ENCODE peak calls at places on chromosomes 13 and 19, in four cellular contexts. One of them, this sample, is unnamed.

GRCh38 chr13:36088463-36088862 is 42.7 kb downstream of the DCLK1 start:
- DNase-seq in dorsolateral prefrontal cortex: peak; percentile 28
- DNase-seq in cardiac fibroblast: no peak
- DNase-seq in stimulated activated CD4-positive, alpha-beta T cell treated with anti-CD3 and anti-CD28 coated beads, Interleukin-1b, Interleukin-23, amount 100 ng/mL, for 24 hours: no peak
- DNase-seq in this sample: no peak

GRCh38 chr13:84630486-84630885 is 748.2 kb upstream of the SLITRK1 start:
- DNase-seq in dorsolateral prefrontal cortex: no peak
- DNase-seq in cardiac fibroblast: no peak
- DNase-seq in stimulated activated CD4-positive, alpha-beta T cell treated with anti-CD3 and anti-CD28 coated beads, Interleukin-1b, Interleukin-23, amount 100 ng/mL, for 24 hours: no peak
- DNase-seq in this sample: no peak

GRCh38 chr19:38894968-38895367 is 4.5 kb downstream of the SIRT2 start:
- DNase-seq in dorsolateral prefrontal cortex: no peak
- DNase-seq in cardiac fibroblast: no peak
- DNase-seq in stimulated activated CD4-positive, alpha-beta T cell treated with anti-CD3 and anti-CD28 coated beads, Interleukin-1b, Interleukin-23, amount 100 ng/mL, for 24 hours: no peak
- DNase-seq in this sample: no peak

GRCh38 chr13:48750588-48751383 is 97.1 kb downstream of the CYSLTR2 start:
- DNase-seq in dorsolateral prefrontal cortex: no peak
- DNase-seq in cardiac fibroblast: peak; percentile 84
- DNase-seq in stimulated activated CD4-positive, alpha-beta T cell treated with anti-CD3 and anti-CD28 coated beads, Interleukin-1b, Interleukin-23, amount 100 ng/mL, for 24 hours: no peak
- DNase-seq in this sample: no peak

GRCh38 chr19:52428937-52429336 is at the start of gene ZNF534:
- DNase-seq in dorsolateral prefrontal cortex: no peak
- DNase-seq in cardiac fibroblast: no peak
- DNase-seq in stimulated activated CD4-positive, alpha-beta T cell treated with anti-CD3 and anti-CD28 coated beads, Interleukin-1b, Interleukin-23, amount 100 ng/mL, for 24 hours: no peak
- DNase-seq in this sample: no peak

GRCh38 chr13:86585826-86586225 is 786.6 kb upstream of the SLITRK6 start:
- DNase-seq in dorsolateral prefrontal cortex: no peak
- DNase-seq in cardiac fibroblast: peak; percentile 89
- DNase-seq in stimulated activated CD4-positive, alpha-beta T cell treated with anti-CD3 and anti-CD28 coated beads, Interleukin-1b, Interleukin-23, amount 100 ng/mL, for 24 hours: no peak
- DNase-seq in this sample: no peak

GRCh38 chr19:57653689-57654088 is 15.0 kb upstream of the ZSCAN4 start:
- DNase-seq in dorsolateral prefrontal cortex: no peak
- DNase-seq in cardiac fibroblast: no peak
- DNase-seq in stimulated activated CD4-positive, alpha-beta T cell treated with anti-CD3 and anti-CD28 coated beads, Interleukin-1b, Interleukin-23, amount 100 ng/mL, for 24 hours: no peak
- DNase-seq in this sample: no peak

GRCh38 chr13:49454388-49455015 is 10.4 kb downstream of the SETDB2 start:
- DNase-seq in dorsolateral prefrontal cortex: no peak
- DNase-seq in cardiac fibroblast: peak; percentile 12
- DNase-seq in stimulated activated CD4-positive, alpha-beta T cell treated with anti-CD3 and anti-CD28 coated beads, Interleukin-1b, Interleukin-23, amount 100 ng/mL, for 24 hours: no peak
- DNase-seq in this sample: no peak

GRCh38 chr13:43258771-43259170 is 235.4 kb downstream of the DNAJC15 start:
- DNase-seq in dorsolateral prefrontal cortex: no peak
- DNase-seq in cardiac fibroblast: no peak
- DNase-seq in stimulated activated CD4-positive, alpha-beta T cell treated with anti-CD3 and anti-CD28 coated beads, Interleukin-1b, Interleukin-23, amount 100 ng/mL, for 24 hours: no peak
- DNase-seq in this sample: no peak

GRCh38 chr19:3450796-3451411 is 29.4 kb downstream of the SMIM24 start:
- DNase-seq in dorsolateral prefrontal cortex: peak; percentile 53
- DNase-seq in cardiac fibroblast: peak; percentile 99
- DNase-seq in stimulated activated CD4-positive, alpha-beta T cell treated with anti-CD3 and anti-CD28 coated beads, Interleukin-1b, Interleukin-23, amount 100 ng/mL, for 24 hours: no peak
- DNase-seq in this sample: peak; percentile 91

GRCh38 chr19:34428549-34429285 is 536 bp downstream of the UBA2 start:
- DNase-seq in dorsolateral prefrontal cortex: peak; percentile 53
- DNase-seq in cardiac fibroblast: peak; percentile 37
- DNase-seq in stimulated activated CD4-positive, alpha-beta T cell treated with anti-CD3 and anti-CD28 coated beads, Interleukin-1b, Interleukin-23, amount 100 ng/mL, for 24 hours: peak; percentile 2
- DNase-seq in this sample: no peak

GRCh38 chr13:43676320-43676719 is 110.5 kb downstream of the ENOX1 start:
- DNase-seq in dorsolateral prefrontal cortex: no peak
- DNase-seq in cardiac fibroblast: no peak
- DNase-seq in stimulated activated CD4-positive, alpha-beta T cell treated with anti-CD3 and anti-CD28 coated beads, Interleukin-1b, Interleukin-23, amount 100 ng/mL, for 24 hours: no peak
- DNase-seq in this sample: no peak

GRCh38 chr19:16821081-16821480 is 8.1 kb upstream of the SIN3B start:
- DNase-seq in dorsolateral prefrontal cortex: no peak
- DNase-seq in cardiac fibroblast: no peak
- DNase-seq in stimulated activated CD4-positive, alpha-beta T cell treated with anti-CD3 and anti-CD28 coated beads, Interleukin-1b, Interleukin-23, amount 100 ng/mL, for 24 hours: no peak
- DNase-seq in this sample: no peak

GRCh38 chr19:54465367-54466109 is 2.0 kb upstream of the LENG9 start:
- DNase-seq in dorsolateral prefrontal cortex: no peak
- DNase-seq in cardiac fibroblast: no peak
- DNase-seq in stimulated activated CD4-positive, alpha-beta T cell treated with anti-CD3 and anti-CD28 coated beads, Interleukin-1b, Interleukin-23, amount 100 ng/mL, for 24 hours: no peak
- DNase-seq in this sample: no peak

GRCh38 chr13:98781905-98782304 is 29.4 kb upstream of the SLC15A1 start:
- DNase-seq in dorsolateral prefrontal cortex: no peak
- DNase-seq in cardiac fibroblast: no peak
- DNase-seq in stimulated activated CD4-positive, alpha-beta T cell treated with anti-CD3 and anti-CD28 coated beads, Interleukin-1b, Interleukin-23, amount 100 ng/mL, for 24 hours: no peak
- DNase-seq in this sample: no peak

GRCh38 chr13:103430368-103430767 is 364.2 kb upstream of the SLC10A2 start:
- DNase-seq in dorsolateral prefrontal cortex: no peak
- DNase-seq in cardiac fibroblast: no peak
- DNase-seq in stimulated activated CD4-positive, alpha-beta T cell treated with anti-CD3 and anti-CD28 coated beads, Interleukin-1b, Interleukin-23, amount 100 ng/mL, for 24 hours: no peak
- DNase-seq in this sample: no peak

GRCh38 chr13:57874530-57874929 is 243.0 kb downstream of the PCDH17 start:
- DNase-seq in dorsolateral prefrontal cortex: no peak
- DNase-seq in cardiac fibroblast: no peak
- DNase-seq in stimulated activated CD4-positive, alpha-beta T cell treated with anti-CD3 and anti-CD28 coated beads, Interleukin-1b, Interleukin-23, amount 100 ng/mL, for 24 hours: no peak
- DNase-seq in this sample: no peak

GRCh38 chr19:38015216-38015615 is 108.2 kb downstream of the SIPA1L3 start:
- DNase-seq in dorsolateral prefrontal cortex: no peak
- DNase-seq in cardiac fibroblast: no peak
- DNase-seq in stimulated activated CD4-positive, alpha-beta T cell treated with anti-CD3 and anti-CD28 coated beads, Interleukin-1b, Interleukin-23, amount 100 ng/mL, for 24 hours: no peak
- DNase-seq in this sample: no peak

GRCh38 chr13:99311748-99312492 is 4.7 kb upstream of the GPR183 start:
- DNase-seq in dorsolateral prefrontal cortex: no peak
- DNase-seq in cardiac fibroblast: no peak
- DNase-seq in stimulated activated CD4-positive, alpha-beta T cell treated with anti-CD3 and anti-CD28 coated beads, Interleukin-1b, Interleukin-23, amount 100 ng/mL, for 24 hours: no peak
- DNase-seq in this sample: no peak

GRCh38 chr19:55490478-55491436 is 2.5 kb downstream of the SSC5D start:
- DNase-seq in dorsolateral prefrontal cortex: no peak
- DNase-seq in cardiac fibroblast: peak; percentile 36
- DNase-seq in stimulated activated CD4-positive, alpha-beta T cell treated with anti-CD3 and anti-CD28 coated beads, Interleukin-1b, Interleukin-23, amount 100 ng/mL, for 24 hours: no peak
- DNase-seq in this sample: no peak

GRCh38 chr19:8585894-8586750 is 8.9 kb upstream of the MYO1F start:
- DNase-seq in dorsolateral prefrontal cortex: no peak
- DNase-seq in cardiac fibroblast: peak; percentile 34
- DNase-seq in stimulated activated CD4-positive, alpha-beta T cell treated with anti-CD3 and anti-CD28 coated beads, Interleukin-1b, Interleukin-23, amount 100 ng/mL, for 24 hours: peak; percentile 37
- DNase-seq in this sample: no peak

GRCh38 chr13:67619987-67620386 is 389.9 kb upstream of the PCDH9 start:
- DNase-seq in dorsolateral prefrontal cortex: no peak
- DNase-seq in cardiac fibroblast: no peak
- DNase-seq in stimulated activated CD4-positive, alpha-beta T cell treated with anti-CD3 and anti-CD28 coated beads, Interleukin-1b, Interleukin-23, amount 100 ng/mL, for 24 hours: no peak
- DNase-seq in this sample: no peak

GRCh38 chr13:73059460-73060250 is 850 bp downstream of the KLF5 start:
- DNase-seq in dorsolateral prefrontal cortex: peak; percentile 20
- DNase-seq in cardiac fibroblast: no peak
- DNase-seq in stimulated activated CD4-positive, alpha-beta T cell treated with anti-CD3 and anti-CD28 coated beads, Interleukin-1b, Interleukin-23, amount 100 ng/mL, for 24 hours: no peak
- DNase-seq in this sample: no peak

GRCh38 chr13:111062305-111062704 is 52.8 kb upstream of the ARHGEF7 start:
- DNase-seq in dorsolateral prefrontal cortex: no peak
- DNase-seq in cardiac fibroblast: no peak
- DNase-seq in stimulated activated CD4-positive, alpha-beta T cell treated with anti-CD3 and anti-CD28 coated beads, Interleukin-1b, Interleukin-23, amount 100 ng/mL, for 24 hours: no peak
- DNase-seq in this sample: no peak

GRCh38 chr13:45156565-45157361 is 36.5 kb downstream of the GTF2F2 start:
- DNase-seq in dorsolateral prefrontal cortex: no peak
- DNase-seq in cardiac fibroblast: no peak
- DNase-seq in stimulated activated CD4-positive, alpha-beta T cell treated with anti-CD3 and anti-CD28 coated beads, Interleukin-1b, Interleukin-23, amount 100 ng/mL, for 24 hours: no peak
- DNase-seq in this sample: no peak

GRCh38 chr13:31029129-31029528 is 96.7 kb downstream of the TEX26 start:
- DNase-seq in dorsolateral prefrontal cortex: no peak
- DNase-seq in cardiac fibroblast: no peak
- DNase-seq in stimulated activated CD4-positive, alpha-beta T cell treated with anti-CD3 and anti-CD28 coated beads, Interleukin-1b, Interleukin-23, amount 100 ng/mL, for 24 hours: no peak
- DNase-seq in this sample: no peak

GRCh38 chr13:99331881-99332293 is 24.7 kb upstream of the GPR183 start:
- DNase-seq in dorsolateral prefrontal cortex: no peak
- DNase-seq in cardiac fibroblast: no peak
- DNase-seq in stimulated activated CD4-positive, alpha-beta T cell treated with anti-CD3 and anti-CD28 coated beads, Interleukin-1b, Interleukin-23, amount 100 ng/mL, for 24 hours: no peak
- DNase-seq in this sample: no peak

This sample was measured in Panc1.